ENCODE peak calls at places on chromosomes 12 and 14, in four cellular contexts. One of them, this sample, is unnamed.

GRCh38 chr12:12804011-12804410 is 9.1 kb upstream of the DDX47 start:
- DNase-seq in posterior vena cava: no peak
- DNase-seq in NB4: no peak
- DNase-seq in iPS-NIHi11: no peak
- DNase-seq in this sample: no peak

GRCh38 chr12:6450091-6450868 is 1.6 kb upstream of the TAPBPL start:
- DNase-seq in posterior vena cava: peak; percentile 59
- DNase-seq in NB4: no peak
- DNase-seq in iPS-NIHi11: no peak
- DNase-seq in this sample: no peak

GRCh38 chr14:96597680-96598079 is 95.5 kb downstream of the PAPOLA start:
- DNase-seq in posterior vena cava: peak; percentile 73
- DNase-seq in NB4: no peak
- DNase-seq in iPS-NIHi11: no peak
- DNase-seq in this sample: no peak

GRCh38 chr12:121802843-121803698 is 738 bp upstream of the SETD1B start:
- DNase-seq in posterior vena cava: peak; percentile 98
- DNase-seq in NB4: peak; percentile 99
- DNase-seq in iPS-NIHi11: peak; percentile 77
- DNase-seq in this sample: peak; percentile 93

GRCh38 chr14:73757381-73757780 is 43.2 kb upstream of the PNMA1 start:
- DNase-seq in posterior vena cava: no peak
- DNase-seq in NB4: no peak
- DNase-seq in iPS-NIHi11: no peak
- DNase-seq in this sample: no peak

GRCh38 chr12:39012870-39013269 is 107.5 kb upstream of the CPNE8 start:
- DNase-seq in posterior vena cava: no peak
- DNase-seq in NB4: no peak
- DNase-seq in iPS-NIHi11: no peak
- DNase-seq in this sample: no peak

GRCh38 chr12:92444763-92445162 is 258.0 kb upstream of the PLEKHG7 start:
- DNase-seq in posterior vena cava: no peak
- DNase-seq in NB4: peak; percentile 73
- DNase-seq in iPS-NIHi11: no peak
- DNase-seq in this sample: peak; percentile 82

GRCh38 chr12:72271401-72271740 is 799 bp upstream of the TRHDE start:
- DNase-seq in posterior vena cava: peak; percentile 75
- DNase-seq in NB4: no peak
- DNase-seq in iPS-NIHi11: peak; percentile 70
- DNase-seq in this sample: no peak

GRCh38 chr14:101665478-101666078 is 95.9 kb upstream of the PPP2R5C start:
- DNase-seq in posterior vena cava: no peak
- DNase-seq in NB4: peak; percentile 67
- DNase-seq in iPS-NIHi11: peak; percentile 54
- DNase-seq in this sample: peak; percentile 69

GRCh38 chr12:119229837-119230236 is 51.1 kb downstream of the HSPB8 start:
- DNase-seq in posterior vena cava: no peak
- DNase-seq in NB4: peak; percentile 34
- DNase-seq in iPS-NIHi11: peak; percentile 94
- DNase-seq in this sample: peak; percentile 51

GRCh38 chr12:50745861-50746260 is 18.0 kb upstream of the ATF1 start:
- DNase-seq in posterior vena cava: no peak
- DNase-seq in NB4: peak; percentile 21
- DNase-seq in iPS-NIHi11: no peak
- DNase-seq in this sample: no peak

GRCh38 chr14:100825691-100826331 is at the start of gene MEG3:
- DNase-seq in posterior vena cava: peak; percentile 85
- DNase-seq in NB4: no peak
- DNase-seq in iPS-NIHi11: no peak
- DNase-seq in this sample: no peak

GRCh38 chr12:5511644-5512584 is 80.0 kb downstream of the NTF3 start:
- DNase-seq in posterior vena cava: no peak
- DNase-seq in NB4: peak; percentile 18
- DNase-seq in iPS-NIHi11: peak; percentile 65
- DNase-seq in this sample: peak; percentile 81

GRCh38 chr14:97707603-97708002 is 910.4 kb downstream of the VRK1 start:
- DNase-seq in posterior vena cava: no peak
- DNase-seq in NB4: peak; percentile 20
- DNase-seq in iPS-NIHi11: no peak
- DNase-seq in this sample: no peak

GRCh38 chr14:102545461-102546265 is 36.1 kb upstream of the ANKRD9 start:
- DNase-seq in posterior vena cava: no peak
- DNase-seq in NB4: no peak
- DNase-seq in iPS-NIHi11: peak; percentile 40
- DNase-seq in this sample: no peak

GRCh38 chr14:102772781-102773570 is 4.3 kb upstream of the TRAF3 start:
- DNase-seq in posterior vena cava: no peak
- DNase-seq in NB4: peak; percentile 61
- DNase-seq in iPS-NIHi11: peak; percentile 78
- DNase-seq in this sample: peak; percentile 48

GRCh38 chr14:91219505-91220389 is 24.8 kb downstream of the GPR68 start:
- DNase-seq in posterior vena cava: no peak
- DNase-seq in NB4: no peak
- DNase-seq in iPS-NIHi11: no peak
- DNase-seq in this sample: no peak

GRCh38 chr12:9083793-9084192 is 31.9 kb downstream of the A2M start:
- DNase-seq in posterior vena cava: no peak
- DNase-seq in NB4: no peak
- DNase-seq in iPS-NIHi11: no peak
- DNase-seq in this sample: no peak

GRCh38 chr14:20998674-20999366 is at the start of gene SLC39A2:
- DNase-seq in posterior vena cava: peak; percentile 93
- DNase-seq in NB4: no peak
- DNase-seq in iPS-NIHi11: peak; percentile 76
- DNase-seq in this sample: no peak

GRCh38 chr12:10553148-10553547 is 47.5 kb downstream of the EIF2S3B start:
- DNase-seq in posterior vena cava: no peak
- DNase-seq in NB4: no peak
- DNase-seq in iPS-NIHi11: no peak
- DNase-seq in this sample: no peak

GRCh38 chr12:91094957-91095356 is 16.3 kb downstream of the LUM start:
- DNase-seq in posterior vena cava: no peak
- DNase-seq in NB4: no peak
- DNase-seq in iPS-NIHi11: no peak
- DNase-seq in this sample: no peak

GRCh38 chr14:92400579-92401444 is 77.8 kb downstream of the SLC24A4 start:
- DNase-seq in posterior vena cava: no peak
- DNase-seq in NB4: peak; percentile 67
- DNase-seq in iPS-NIHi11: no peak
- DNase-seq in this sample: peak; percentile 61

GRCh38 chr14:104377256-104377655 is 202.3 kb upstream of the C14orf180 start:
- DNase-seq in posterior vena cava: peak; percentile 38
- DNase-seq in NB4: no peak
- DNase-seq in iPS-NIHi11: no peak
- DNase-seq in this sample: no peak

GRCh38 chr12:92369643-92370042 is 224.0 kb upstream of the BTG1 start:
- DNase-seq in posterior vena cava: no peak
- DNase-seq in NB4: no peak
- DNase-seq in iPS-NIHi11: no peak
- DNase-seq in this sample: no peak

GRCh38 chr14:22598099-22598895 is at the start of gene ABHD4:
- DNase-seq in posterior vena cava: peak; percentile 94
- DNase-seq in NB4: peak; percentile 47
- DNase-seq in iPS-NIHi11: peak; percentile 91
- DNase-seq in this sample: peak; percentile 67

GRCh38 chr14:23130875-23131274 is 11.8 kb upstream of the CEBPE start:
- DNase-seq in posterior vena cava: no peak
- DNase-seq in NB4: peak; percentile 57
- DNase-seq in iPS-NIHi11: no peak
- DNase-seq in this sample: no peak

GRCh38 chr14:53327716-53328115 is 174.6 kb upstream of the DDHD1 start:
- DNase-seq in posterior vena cava: no peak
- DNase-seq in NB4: no peak
- DNase-seq in iPS-NIHi11: no peak
- DNase-seq in this sample: no peak